ENCODE peak calls at places on chromosome 1, in eight cellular contexts. W is heart right ventricle; F is GM23248; R is heart left ventricle; J is fibroblast of lung; I is right lobe of liver; Q is naive thymus-derived CD4-positive, alpha-beta T cell; G is pancreas. X is an unnamed sample.
A peak's percentile ranks its signal among the peaks of the same experiment; 100 is the strongest.

GRCh38 chr1:241357366-241358305 is 631 bp upstream of the RGS7 start:
- DNase-seq in Q (no peak), I (no peak), G (no peak), J (peak; percentile 2), W (no peak), R (no peak), F (peak; percentile 19), X (no peak)

GRCh38 chr1:52574594-52574993 is 21.7 kb upstream of the TUT4 start:
- DNase-seq in J (peak; percentile 95), Q (no peak), F (peak; percentile 98), W (no peak), I (no peak), R (no peak), G (no peak), X (no peak)

GRCh38 chr1:53465023-53465957 is 6.1 kb downstream of the DMRTB1 start:
- DNase-seq in R (no peak), I (no peak), G (no peak), J (no peak), Q (no peak), W (no peak), F (no peak), X (no peak)

GRCh38 chr1:64006276-64007051 is 197.0 kb upstream of the UBE2U start:
- DNase-seq in F (peak; percentile 88), I (no peak), R (no peak), G (peak; percentile 79), J (peak; percentile 44), W (no peak), Q (peak; percentile 10), X (no peak)

GRCh38 chr1:162587761-162588260 is 26.3 kb downstream of the UAP1 start:
- DNase-seq in Q (no peak), F (no peak), R (no peak), J (no peak), I (no peak), W (no peak), G (no peak), X (no peak)

GRCh38 chr1:85289848-85290335 is 13.5 kb upstream of the BCL10 start:
- DNase-seq in G (no peak), Q (no peak), W (no peak), R (no peak), J (no peak), F (no peak), I (no peak), X (no peak)

GRCh38 chr1:116999596-116999995 is 2.0 kb upstream of the CD101 start:
- DNase-seq in G (no peak), I (no peak), Q (no peak), R (no peak), F (no peak), W (no peak), J (no peak), X (no peak)

GRCh38 chr1:183477986-183478781 is 5.9 kb downstream of the SMG7 start:
- DNase-seq in J (no peak), W (no peak), Q (peak; percentile 8), R (no peak), I (no peak), G (no peak), F (no peak), X (no peak)

GRCh38 chr1:245599413-245600174 is 444.8 kb downstream of the KIF26B start:
- DNase-seq in R (no peak), W (peak; percentile 22), G (peak; percentile 14), F (peak; percentile 96), I (no peak), J (peak; percentile 99), Q (no peak), X (peak; percentile 16)

GRCh38 chr1:107680579-107680985 is 284.4 kb downstream of the VAV3 start:
- DNase-seq in J (no peak), R (no peak), W (no peak), Q (no peak), F (no peak), I (no peak), G (no peak), X (no peak)

GRCh38 chr1:101506541-101507164 is 269.8 kb downstream of the S1PR1 start:
- DNase-seq in W (no peak), I (no peak), J (peak; percentile 49), R (no peak), F (peak; percentile 51), Q (peak; percentile 56), G (peak; percentile 31), X (no peak)

GRCh38 chr1:181112071-181112929 is 23.8 kb downstream of the IER5 start:
- DNase-seq in W (peak; percentile 48), F (peak; percentile 99), I (peak; percentile 84), G (peak; percentile 92), J (peak; percentile 100), Q (no peak), R (no peak), X (peak; percentile 99)

GRCh38 chr1:25912076-25912831 is 6.0 kb upstream of the STMN1 start:
- DNase-seq in W (no peak), F (peak; percentile 83), R (no peak), J (peak; percentile 64), I (no peak), G (no peak), Q (no peak), X (no peak)

GRCh38 chr1:166685200-166685599 is 154.1 kb upstream of the POGK start:
- DNase-seq in G (no peak), F (no peak), I (no peak), W (no peak), Q (no peak), J (no peak), R (no peak), X (no peak)

DNA sequence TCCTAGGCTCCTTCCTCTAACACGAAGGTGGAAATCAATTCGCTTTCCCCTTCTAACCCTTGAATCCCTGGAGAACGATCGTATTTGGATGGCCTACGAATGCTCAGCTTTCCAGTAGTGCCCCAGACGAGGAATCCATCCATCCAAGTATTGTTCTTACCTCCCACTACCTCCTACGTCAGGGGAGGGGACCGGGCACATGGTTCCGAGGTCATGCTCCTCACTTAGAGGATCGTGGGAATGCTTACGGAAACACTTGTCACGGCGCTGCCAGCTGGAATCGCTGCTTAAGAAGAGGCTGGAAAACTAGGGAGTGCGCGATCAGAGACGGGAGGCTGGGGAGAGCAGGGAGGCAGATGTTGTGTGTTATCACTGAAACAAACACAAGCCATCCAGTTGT is 47.4 kb downstream of the CAPZB start:
- DNase-seq in Q (no peak), R (peak; percentile 84), I (no peak), J (peak; percentile 86), G (no peak), W (peak; percentile 82), F (no peak), X (peak; percentile 62)
- H3K4me1 ChIP-seq in Q (peaks cover 35% of the 10 kb centered on the region), R (peaks cover 99% of the 10 kb centered on the region), I (peaks cover 4% of the 10 kb centered on the region), J (peaks cover 78% of the 10 kb centered on the region), G (no peaks in the 10 kb centered on the region), W (peaks cover 99% of the 10 kb centered on the region), F (peaks cover 100% of the 10 kb centered on the region), X (peaks cover 96% of the 10 kb centered on the region)

DNA sequence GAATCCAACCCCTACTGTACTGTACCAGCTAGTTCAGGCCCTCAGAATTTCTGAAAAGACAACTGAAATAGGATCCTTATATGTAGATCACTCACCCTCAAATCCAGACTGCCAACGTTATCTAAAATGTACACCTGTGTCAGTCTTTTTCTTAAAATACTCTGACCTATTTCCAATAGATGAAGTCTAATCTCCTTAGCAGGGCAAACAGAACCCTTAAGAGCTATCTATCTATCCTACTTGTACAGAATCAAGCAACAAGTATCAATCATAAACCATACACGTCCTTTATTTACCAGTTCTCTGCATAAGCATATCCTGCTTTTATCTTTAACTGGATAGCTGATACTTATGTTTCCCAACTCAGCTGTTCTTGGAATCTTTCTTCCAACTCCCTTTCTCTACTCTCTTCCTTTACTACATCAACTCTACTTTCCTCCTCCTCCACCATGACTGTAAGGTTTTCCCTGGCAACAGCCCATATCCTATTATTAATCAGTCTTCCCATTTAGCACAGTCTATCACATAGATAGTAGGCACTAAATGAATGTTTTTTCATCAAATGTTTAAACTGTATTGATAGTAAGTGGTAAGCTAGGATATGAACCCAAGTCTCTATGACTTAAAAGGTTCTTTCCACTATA is 2.8 kb downstream of the LRIF1 start:
- DNase-seq in Q (no peak), I (no peak), R (no peak), J (no peak), W (no peak), F (no peak), G (no peak), X (no peak)
- H3K4me3 ChIP-seq in Q (no peak overlapping the region), I (no peak overlapping the region), R (no peak overlapping the region), J (no peak overlapping the region), W (no peak overlapping the region), F (peak overlapping the region; percentile 91), G (no peak overlapping the region), X (no peak overlapping the region)

DNA sequence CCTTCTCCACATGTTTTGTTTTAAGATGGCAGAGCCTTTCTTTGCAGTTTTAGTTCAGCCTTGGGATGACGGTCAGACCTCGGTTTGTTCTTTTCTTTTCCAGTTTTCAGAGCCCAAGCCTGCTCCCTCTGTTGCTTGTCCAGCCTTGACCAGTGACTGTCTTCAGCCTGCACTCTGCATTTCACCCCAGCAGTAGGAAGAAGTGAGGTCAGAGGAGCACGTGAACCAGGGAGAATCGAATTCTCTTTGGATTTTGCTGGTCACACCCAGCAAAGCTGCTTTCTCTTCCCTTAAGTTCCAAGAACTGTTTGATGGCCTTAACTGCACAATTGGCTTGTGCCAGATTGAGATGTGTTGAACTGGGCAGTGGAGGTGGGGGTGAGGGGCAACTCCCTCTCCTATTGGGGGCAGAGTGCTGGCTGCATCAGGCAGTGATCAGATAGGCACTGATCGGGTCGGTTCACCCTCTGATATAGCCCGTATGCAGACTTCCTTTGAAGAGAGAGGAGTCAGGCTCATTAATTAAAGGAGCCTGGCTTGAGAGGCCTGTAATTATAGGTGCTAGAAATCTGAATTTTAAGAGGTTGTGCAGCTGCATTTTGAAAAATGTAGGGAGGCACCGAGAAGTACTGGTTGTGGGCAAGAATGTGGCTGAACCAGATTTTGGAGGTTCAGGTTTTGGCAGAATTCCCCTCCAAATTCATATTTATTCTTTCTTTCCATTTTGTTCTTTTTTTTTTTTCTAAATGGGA is 42.4 kb downstream of the PEX14 start:
- DNase-seq in F (no peak), I (no peak), Q (no peak), G (no peak), R (no peak), W (no peak), J (no peak), X (no peak)
- H3K27ac ChIP-seq in F (no peak overlapping the region), I (peak overlapping the region; percentile 45), Q (no peak overlapping the region), G (no peak overlapping the region), R (no peak overlapping the region), W (no peak overlapping the region), J (no peak overlapping the region), X (no peak overlapping the region)

GRCh38 chr1:94117250-94117851 is 3.6 kb downstream of the ABCA4 start:
- DNase-seq in I (peak; percentile 74), G (no peak), F (no peak), W (no peak), J (no peak), R (no peak), Q (no peak), X (no peak)
- H3K4me1 ChIP-seq in I (no peaks in the 10 kb centered on the region), G (no peaks in the 10 kb centered on the region), F (peaks cover 12% of the 10 kb centered on the region), W (peaks cover 6% of the 10 kb centered on the region), J (no peaks in the 10 kb centered on the region), R (peaks cover 12% of the 10 kb centered on the region), Q (no peaks in the 10 kb centered on the region), X (no peaks in the 10 kb centered on the region)

GRCh38 chr1:145992502-145992936 is 3.9 kb downstream of the TXNIP start:
- DNase-seq in I (no peak), J (no peak), R (no peak), F (no peak), G (no peak), Q (no peak), W (no peak), X (peak; percentile 33)
- H3K4me3 ChIP-seq in I (no peak overlapping the region), J (peak overlapping the region; percentile 79), R (peak overlapping the region; percentile 74), F (peak overlapping the region; percentile 91), G (peak overlapping the region; percentile 69), Q (peak overlapping the region; percentile 97), W (peak overlapping the region; percentile 71), X (peak overlapping the region; percentile 63)